ENCODE peak calls at places on chromosomes 5 and 9, in four cellular contexts. One of them, this sample, is unnamed.
A peak's percentile ranks its signal among the peaks of the same experiment; 100 is the strongest.

GRCh38 chr5:16603701-16604100 is 13.1 kb downstream of the RETREG1 start:
- DNase-seq in WERI-Rb-1: no peak
- DNase-seq in testis: no peak
- DNase-seq in CD8-positive, alpha-beta memory T cell: no peak
- DNase-seq in this sample: no peak

GRCh38 chr9:122398371-122398924 is 27.6 kb downstream of the PTGS1 start:
- DNase-seq in WERI-Rb-1: no peak
- DNase-seq in testis: no peak
- DNase-seq in CD8-positive, alpha-beta memory T cell: no peak
- DNase-seq in this sample: no peak

GRCh38 chr5:151288180-151288579 is 15.4 kb downstream of the SLC36A3 start:
- DNase-seq in WERI-Rb-1: no peak
- DNase-seq in testis: no peak
- DNase-seq in CD8-positive, alpha-beta memory T cell: no peak
- DNase-seq in this sample: no peak

GRCh38 chr9:130970855-130971254 is 31.8 kb upstream of the FIBCD1 start:
- DNase-seq in WERI-Rb-1: no peak
- DNase-seq in testis: no peak
- DNase-seq in CD8-positive, alpha-beta memory T cell: no peak
- DNase-seq in this sample: no peak

GRCh38 chr5:94480511-94480910 is 137.9 kb downstream of the KIAA0825 start:
- DNase-seq in WERI-Rb-1: no peak
- DNase-seq in testis: no peak
- DNase-seq in CD8-positive, alpha-beta memory T cell: no peak
- DNase-seq in this sample: no peak

GRCh38 chr5:159395202-159395601 is 64.9 kb upstream of the IL12B start:
- DNase-seq in WERI-Rb-1: no peak
- DNase-seq in testis: no peak
- DNase-seq in CD8-positive, alpha-beta memory T cell: no peak
- DNase-seq in this sample: no peak

GRCh38 chr9:35910613-35911488 is 1.6 kb downstream of the SPAAR start:
- DNase-seq in WERI-Rb-1: peak; percentile 54
- DNase-seq in testis: peak; percentile 66
- DNase-seq in CD8-positive, alpha-beta memory T cell: no peak
- DNase-seq in this sample: peak; percentile 57

GRCh38 chr9:112571624-112572341 is 85.2 kb downstream of the KIAA1958 start:
- DNase-seq in WERI-Rb-1: peak; percentile 44
- DNase-seq in testis: no peak
- DNase-seq in CD8-positive, alpha-beta memory T cell: no peak
- DNase-seq in this sample: no peak

GRCh38 chr9:127118597-127119318 is 3.7 kb downstream of the ANGPTL2 start:
- DNase-seq in WERI-Rb-1: peak; percentile 81
- DNase-seq in testis: no peak
- DNase-seq in CD8-positive, alpha-beta memory T cell: no peak
- DNase-seq in this sample: no peak

GRCh38 chr5:17343675-17344074 is 126.2 kb downstream of the BASP1 start:
- DNase-seq in WERI-Rb-1: no peak
- DNase-seq in testis: no peak
- DNase-seq in CD8-positive, alpha-beta memory T cell: no peak
- DNase-seq in this sample: no peak

GRCh38 chr5:179953934-179954833 is 46.5 kb upstream of the TBC1D9B start:
- DNase-seq in WERI-Rb-1: no peak
- DNase-seq in testis: no peak
- DNase-seq in CD8-positive, alpha-beta memory T cell: no peak
- DNase-seq in this sample: no peak

GRCh38 chr5:125476888-125477585 is 730.6 kb upstream of the ZNF608 start:
- DNase-seq in WERI-Rb-1: no peak
- DNase-seq in testis: no peak
- DNase-seq in CD8-positive, alpha-beta memory T cell: no peak
- DNase-seq in this sample: no peak

GRCh38 chr5:34499001-34499734 is 157.0 kb upstream of the RAI14 start:
- DNase-seq in WERI-Rb-1: no peak
- DNase-seq in testis: no peak
- DNase-seq in CD8-positive, alpha-beta memory T cell: no peak
- DNase-seq in this sample: no peak

GRCh38 chr9:135048758-135049284 is 38.6 kb upstream of the OLFM1 start:
- DNase-seq in WERI-Rb-1: no peak
- DNase-seq in testis: no peak
- DNase-seq in CD8-positive, alpha-beta memory T cell: no peak
- DNase-seq in this sample: no peak

GRCh38 chr5:102811962-102812361 is 56.9 kb downstream of the PAM start:
- DNase-seq in WERI-Rb-1: no peak
- DNase-seq in testis: no peak
- DNase-seq in CD8-positive, alpha-beta memory T cell: no peak
- DNase-seq in this sample: peak; percentile 21

GRCh38 chr5:181280251-181280762 is 19.4 kb upstream of the TRIM52 start:
- DNase-seq in WERI-Rb-1: no peak
- DNase-seq in testis: no peak
- DNase-seq in CD8-positive, alpha-beta memory T cell: no peak
- DNase-seq in this sample: peak; percentile 12
- H3K4me3 ChIP-seq in WERI-Rb-1: no peak overlapping the region
- H3K4me3 ChIP-seq in testis: no peak overlapping the region
- H3K4me3 ChIP-seq in CD8-positive, alpha-beta memory T cell: no peak overlapping the region
- H3K4me3 ChIP-seq in this sample: peak overlapping the region; percentile 93

GRCh38 chr5:140266471-140267200 is 36.3 kb downstream of the PFDN1 start:
- DNase-seq in WERI-Rb-1: no peak
- DNase-seq in testis: no peak
- DNase-seq in CD8-positive, alpha-beta memory T cell: no peak
- DNase-seq in this sample: no peak

GRCh38 chr5:140267201-140267540 is 35.7 kb downstream of the PFDN1 start:
- DNase-seq in WERI-Rb-1: no peak
- DNase-seq in testis: no peak
- DNase-seq in CD8-positive, alpha-beta memory T cell: no peak
- DNase-seq in this sample: no peak

GRCh38 chr5:140270008-140270407 is 32.9 kb downstream of the PFDN1 start:
- DNase-seq in WERI-Rb-1: no peak
- DNase-seq in testis: no peak
- DNase-seq in CD8-positive, alpha-beta memory T cell: no peak
- DNase-seq in this sample: no peak

GRCh38 chr5:140265845-140266244 is 37.1 kb downstream of the PFDN1 start:
- DNase-seq in WERI-Rb-1: no peak
- DNase-seq in testis: no peak
- DNase-seq in CD8-positive, alpha-beta memory T cell: no peak
- DNase-seq in this sample: no peak

GRCh38 chr5:140267559-140268018 is 35.3 kb downstream of the PFDN1 start:
- DNase-seq in WERI-Rb-1: no peak
- DNase-seq in testis: no peak
- DNase-seq in CD8-positive, alpha-beta memory T cell: no peak
- DNase-seq in this sample: no peak
- H3K4me3 ChIP-seq in WERI-Rb-1: no peak overlapping the region
- H3K4me3 ChIP-seq in testis: no peak overlapping the region
- H3K4me3 ChIP-seq in CD8-positive, alpha-beta memory T cell: no peak overlapping the region
- H3K4me3 ChIP-seq in this sample: no peak overlapping the region

GRCh38 chr5:95863383-95863757 is 40.8 kb upstream of the GLRX start:
- DNase-seq in WERI-Rb-1: no peak
- DNase-seq in testis: peak; percentile 61
- DNase-seq in CD8-positive, alpha-beta memory T cell: no peak
- DNase-seq in this sample: no peak
- H3K4me3 ChIP-seq in WERI-Rb-1: no peak overlapping the region
- H3K4me3 ChIP-seq in testis: no peak overlapping the region
- H3K4me3 ChIP-seq in CD8-positive, alpha-beta memory T cell: no peak overlapping the region
- H3K4me3 ChIP-seq in this sample: no peak overlapping the region

GRCh38 chr5:54517512-54518145 is at the start of gene SNX18:
- DNase-seq in WERI-Rb-1: peak; percentile 92
- DNase-seq in testis: peak; percentile 94
- DNase-seq in CD8-positive, alpha-beta memory T cell: peak; percentile 95
- DNase-seq in this sample: peak; percentile 90
- H3K4me3 ChIP-seq in WERI-Rb-1: peak within 1 kb of the TSS; percentile 58
- H3K4me3 ChIP-seq in testis: peak within 1 kb of the TSS; percentile 98
- H3K4me3 ChIP-seq in CD8-positive, alpha-beta memory T cell: peak within 1 kb of the TSS; percentile 68
- H3K4me3 ChIP-seq in this sample: peak within 1 kb of the TSS; percentile 87

GRCh38 chr5:77066191-77066590 is 20.9 kb downstream of the ZBED3 start:
- DNase-seq in WERI-Rb-1: no peak
- DNase-seq in testis: no peak
- DNase-seq in CD8-positive, alpha-beta memory T cell: no peak
- DNase-seq in this sample: no peak

GRCh38 chr5:77066823-77067442 is 20.2 kb downstream of the ZBED3 start:
- DNase-seq in WERI-Rb-1: no peak
- DNase-seq in testis: no peak
- DNase-seq in CD8-positive, alpha-beta memory T cell: no peak
- DNase-seq in this sample: no peak

GRCh38 chr5:77065256-77065655 is 21.8 kb downstream of the ZBED3 start:
- DNase-seq in WERI-Rb-1: no peak
- DNase-seq in testis: no peak
- DNase-seq in CD8-positive, alpha-beta memory T cell: no peak
- DNase-seq in this sample: no peak

DNA sequence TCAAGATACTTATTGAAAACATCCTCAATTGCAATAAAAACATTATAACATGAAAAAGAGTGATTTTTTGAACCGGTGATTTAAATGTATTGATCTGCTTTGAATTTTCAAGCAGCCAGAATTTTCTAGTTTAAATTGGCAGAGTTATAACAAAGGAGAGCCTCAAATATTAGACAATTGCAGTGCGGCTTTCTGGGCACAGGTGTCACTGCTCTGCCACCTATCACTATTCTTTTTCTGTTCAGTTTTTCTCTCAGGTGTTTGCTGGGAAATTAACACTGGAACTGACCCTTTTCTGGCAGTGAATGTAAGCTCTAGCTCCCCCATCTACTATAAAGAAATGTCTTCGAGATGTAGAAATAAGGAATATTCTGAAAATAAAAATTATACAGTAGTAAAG is 23.0 kb downstream of the ZBED3 start:
- DNase-seq in WERI-Rb-1: no peak
- DNase-seq in testis: no peak
- DNase-seq in CD8-positive, alpha-beta memory T cell: no peak
- DNase-seq in this sample: no peak
- H3K4me3 ChIP-seq in WERI-Rb-1: no peak overlapping the region
- H3K4me3 ChIP-seq in testis: no peak overlapping the region
- H3K4me3 ChIP-seq in CD8-positive, alpha-beta memory T cell: no peak overlapping the region
- H3K4me3 ChIP-seq in this sample: no peak overlapping the region

GRCh38 chr9:132141364-132141947 is 20.4 kb upstream of the NTNG2 start:
- DNase-seq in WERI-Rb-1: no peak
- DNase-seq in testis: no peak
- DNase-seq in CD8-positive, alpha-beta memory T cell: no peak
- DNase-seq in this sample: peak; percentile 69
- H3K4me3 ChIP-seq in WERI-Rb-1: no peak overlapping the region
- H3K4me3 ChIP-seq in testis: no peak overlapping the region
- H3K4me3 ChIP-seq in CD8-positive, alpha-beta memory T cell: no peak overlapping the region
- H3K4me3 ChIP-seq in this sample: peak overlapping the region; percentile 34

GRCh38 chr5:135489466-135490244 is 37.5 kb upstream of the TIFAB start:
- DNase-seq in WERI-Rb-1: no peak
- DNase-seq in testis: no peak
- DNase-seq in CD8-positive, alpha-beta memory T cell: no peak
- DNase-seq in this sample: no peak

GRCh38 chr5:135490245-135491037 is 38.3 kb upstream of the TIFAB start:
- DNase-seq in WERI-Rb-1: no peak
- DNase-seq in testis: no peak
- DNase-seq in CD8-positive, alpha-beta memory T cell: no peak
- DNase-seq in this sample: no peak

GRCh38 chr5:135487839-135488514 is 35.8 kb upstream of the TIFAB start:
- DNase-seq in WERI-Rb-1: peak; percentile 27
- DNase-seq in testis: no peak
- DNase-seq in CD8-positive, alpha-beta memory T cell: no peak
- DNase-seq in this sample: no peak

GRCh38 chr5:135486679-135487395 is 34.7 kb upstream of the TIFAB start:
- DNase-seq in WERI-Rb-1: no peak
- DNase-seq in testis: no peak
- DNase-seq in CD8-positive, alpha-beta memory T cell: no peak
- DNase-seq in this sample: no peak

DNA sequence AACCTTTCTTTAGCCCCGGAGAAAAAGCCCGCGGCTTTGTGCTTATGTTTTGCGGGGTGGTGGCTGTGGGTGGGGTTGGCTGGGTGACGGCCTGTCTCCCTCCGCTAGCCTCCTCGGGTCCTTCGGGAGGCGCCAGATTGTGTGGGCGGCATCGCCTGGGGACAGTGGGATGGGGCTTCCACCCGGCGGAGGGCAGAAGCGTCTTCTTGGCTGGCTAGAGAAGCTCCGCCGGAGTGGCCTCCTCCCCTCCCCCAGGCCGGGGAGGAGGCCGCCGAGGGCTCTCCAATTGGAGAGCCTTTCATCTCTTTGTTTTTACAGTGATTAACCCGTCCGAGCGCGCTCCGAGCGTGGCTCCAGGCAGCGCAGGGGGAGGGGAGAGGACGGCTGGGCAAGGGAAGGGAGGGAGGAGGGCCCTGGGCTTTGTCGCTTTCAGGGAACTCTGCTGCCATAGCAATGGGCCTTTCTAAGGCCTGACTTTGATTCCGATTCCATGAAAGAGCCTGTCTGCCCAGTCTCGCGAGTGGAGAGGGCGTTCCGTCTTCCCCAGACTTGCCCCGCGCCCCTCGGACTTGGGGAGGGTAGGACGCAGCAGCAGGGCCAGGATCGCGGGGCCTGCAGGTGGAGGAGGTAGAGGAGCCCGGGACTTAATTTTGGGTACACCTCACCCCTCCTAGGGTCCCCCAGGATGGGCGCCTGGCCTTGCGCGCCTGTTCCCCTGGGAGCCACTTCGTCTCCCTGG is 36.7 kb upstream of the TIFAB start:
- DNase-seq in WERI-Rb-1: peak; percentile 97
- DNase-seq in testis: no peak
- DNase-seq in CD8-positive, alpha-beta memory T cell: no peak
- DNase-seq in this sample: peak; percentile 52
- H3K4me3 ChIP-seq in WERI-Rb-1: peak overlapping the region; percentile 29
- H3K4me3 ChIP-seq in testis: peak overlapping the region; percentile 9
- H3K4me3 ChIP-seq in CD8-positive, alpha-beta memory T cell: no peak overlapping the region
- H3K4me3 ChIP-seq in this sample: peak overlapping the region; percentile 47

This sample was measured in SJCRH30.